ENCODE peak calls at places on chromosomes 12 and 14, in nine cellular contexts. One of them, this sample, is unnamed.

GRCh38 chr12:67358686-67359374 is 89.7 kb downstream of the CAND1 start:
- DNase-seq in PC-3: no peak
- DNase-seq in epithelial cell of esophagus: no peak
- DNase-seq in fibroblast of pulmonary artery: peak
- DNase-seq in kidney epithelial cell: peak
- DNase-seq in HFF-Myc: no peak
- DNase-seq in cardiac muscle cell: no peak
- DNase-seq in colonic mucosa: no peak
- DNase-seq in GM10248: no peak
- DNase-seq in this sample: no peak

GRCh38 chr12:49227701-49228100 is 37.2 kb upstream of the TUBA1C start:
- DNase-seq in fibroblast of pulmonary artery: no peak
- DNase-seq in cardiac muscle cell: no peak
- DNase-seq in epithelial cell of esophagus: no peak
- DNase-seq in GM10248: no peak
- DNase-seq in HFF-Myc: no peak
- DNase-seq in colonic mucosa: no peak
- DNase-seq in kidney epithelial cell: no peak
- DNase-seq in PC-3: no peak
- DNase-seq in this sample: no peak

GRCh38 chr14:65403231-65403630 is 9.3 kb upstream of the FUT8 start:
- DNase-seq in PC-3: peak
- DNase-seq in epithelial cell of esophagus: peak
- DNase-seq in fibroblast of pulmonary artery: peak
- DNase-seq in GM10248: no peak
- DNase-seq in kidney epithelial cell: no peak
- DNase-seq in colonic mucosa: no peak
- DNase-seq in cardiac muscle cell: no peak
- DNase-seq in HFF-Myc: no peak
- DNase-seq in this sample: no peak

GRCh38 chr12:82019533-82019932 is 260.4 kb upstream of the PPFIA2 start:
- DNase-seq in GM10248: no peak
- DNase-seq in fibroblast of pulmonary artery: peak
- DNase-seq in kidney epithelial cell: no peak
- DNase-seq in HFF-Myc: no peak
- DNase-seq in cardiac muscle cell: no peak
- DNase-seq in colonic mucosa: no peak
- DNase-seq in epithelial cell of esophagus: peak
- DNase-seq in PC-3: no peak
- DNase-seq in this sample: no peak

GRCh38 chr14:61489932-61490331 is 168.6 kb downstream of the PRKCH start:
- DNase-seq in HFF-Myc: no peak
- DNase-seq in fibroblast of pulmonary artery: no peak
- DNase-seq in epithelial cell of esophagus: no peak
- DNase-seq in kidney epithelial cell: no peak
- DNase-seq in cardiac muscle cell: no peak
- DNase-seq in GM10248: no peak
- DNase-seq in colonic mucosa: no peak
- DNase-seq in PC-3: peak
- DNase-seq in this sample: no peak

GRCh38 chr12:34296143-34297041 is 274.1 kb downstream of the ALG10 start:
- DNase-seq in colonic mucosa: no peak
- DNase-seq in epithelial cell of esophagus: no peak
- DNase-seq in fibroblast of pulmonary artery: no peak
- DNase-seq in PC-3: no peak
- DNase-seq in GM10248: no peak
- DNase-seq in kidney epithelial cell: no peak
- DNase-seq in cardiac muscle cell: no peak
- DNase-seq in HFF-Myc: no peak
- DNase-seq in this sample: no peak

GRCh38 chr12:74476234-74476633 is 61.4 kb upstream of the ATXN7L3B start:
- DNase-seq in colonic mucosa: no peak
- DNase-seq in PC-3: no peak
- DNase-seq in cardiac muscle cell: no peak
- DNase-seq in GM10248: no peak
- DNase-seq in epithelial cell of esophagus: no peak
- DNase-seq in HFF-Myc: no peak
- DNase-seq in kidney epithelial cell: no peak
- DNase-seq in fibroblast of pulmonary artery: no peak
- DNase-seq in this sample: no peak

GRCh38 chr12:57487597-57488396 is at the start of gene MARS1:
- DNase-seq in GM10248: peak
- DNase-seq in PC-3: peak
- DNase-seq in HFF-Myc: peak
- DNase-seq in colonic mucosa: peak
- DNase-seq in cardiac muscle cell: peak
- DNase-seq in fibroblast of pulmonary artery: peak
- DNase-seq in epithelial cell of esophagus: peak
- DNase-seq in kidney epithelial cell: peak
- DNase-seq in this sample: peak

GRCh38 chr12:27822076-27822712 is 42.2 kb upstream of the MANSC4 start:
- DNase-seq in HFF-Myc: peak
- DNase-seq in colonic mucosa: no peak
- DNase-seq in epithelial cell of esophagus: peak
- DNase-seq in PC-3: peak
- DNase-seq in kidney epithelial cell: peak
- DNase-seq in cardiac muscle cell: no peak
- DNase-seq in GM10248: peak
- DNase-seq in fibroblast of pulmonary artery: peak
- DNase-seq in this sample: no peak

GRCh38 chr14:93952829-93953228 is 23.5 kb downstream of the ASB2 start:
- DNase-seq in cardiac muscle cell: no peak
- DNase-seq in epithelial cell of esophagus: no peak
- DNase-seq in GM10248: no peak
- DNase-seq in kidney epithelial cell: no peak
- DNase-seq in fibroblast of pulmonary artery: no peak
- DNase-seq in colonic mucosa: no peak
- DNase-seq in PC-3: no peak
- DNase-seq in HFF-Myc: no peak
- DNase-seq in this sample: no peak

GRCh38 chr14:93953739-93954515 is 22.4 kb downstream of the ASB2 start:
- DNase-seq in cardiac muscle cell: no peak
- DNase-seq in fibroblast of pulmonary artery: no peak
- DNase-seq in kidney epithelial cell: no peak
- DNase-seq in GM10248: no peak
- DNase-seq in colonic mucosa: no peak
- DNase-seq in epithelial cell of esophagus: no peak
- DNase-seq in PC-3: no peak
- DNase-seq in HFF-Myc: no peak
- DNase-seq in this sample: no peak

GRCh38 chr14:93954516-93954830 is 21.9 kb downstream of the ASB2 start:
- DNase-seq in epithelial cell of esophagus: no peak
- DNase-seq in HFF-Myc: no peak
- DNase-seq in PC-3: no peak
- DNase-seq in fibroblast of pulmonary artery: no peak
- DNase-seq in kidney epithelial cell: no peak
- DNase-seq in GM10248: no peak
- DNase-seq in cardiac muscle cell: peak
- DNase-seq in colonic mucosa: no peak
- DNase-seq in this sample: no peak

GRCh38 chr14:93951798-93952540 is 24.4 kb downstream of the ASB2 start:
- DNase-seq in HFF-Myc: no peak
- DNase-seq in kidney epithelial cell: no peak
- DNase-seq in epithelial cell of esophagus: no peak
- DNase-seq in GM10248: no peak
- DNase-seq in colonic mucosa: no peak
- DNase-seq in fibroblast of pulmonary artery: no peak
- DNase-seq in PC-3: no peak
- DNase-seq in cardiac muscle cell: no peak
- DNase-seq in this sample: no peak

GRCh38 chr14:93953263-93953662 is 23.1 kb downstream of the ASB2 start:
- DNase-seq in cardiac muscle cell: peak
- DNase-seq in PC-3: no peak
- DNase-seq in HFF-Myc: no peak
- DNase-seq in colonic mucosa: no peak
- DNase-seq in epithelial cell of esophagus: no peak
- DNase-seq in GM10248: no peak
- DNase-seq in kidney epithelial cell: no peak
- DNase-seq in fibroblast of pulmonary artery: no peak
- DNase-seq in this sample: no peak
- TF ChIP-seq CTCF in cardiac muscle cell: peak
- TF ChIP-seq CTCF in PC-3: no peak
- TF ChIP-seq CTCF in HFF-Myc: no peak
- TF ChIP-seq CTCF in colonic mucosa: no peak
- TF ChIP-seq CTCF in epithelial cell of esophagus: no peak
- TF ChIP-seq CTCF in GM10248: peak
- TF ChIP-seq CTCF in kidney epithelial cell: no peak
- TF ChIP-seq CTCF in fibroblast of pulmonary artery: peak
- TF ChIP-seq CTCF in this sample: no peak

GRCh38 chr14:23528555-23528954 is 23.0 kb downstream of the ZFHX2 start:
- DNase-seq in PC-3: peak
- DNase-seq in kidney epithelial cell: no peak
- DNase-seq in epithelial cell of esophagus: peak
- DNase-seq in colonic mucosa: no peak
- DNase-seq in fibroblast of pulmonary artery: no peak
- DNase-seq in GM10248: no peak
- DNase-seq in HFF-Myc: no peak
- DNase-seq in cardiac muscle cell: no peak
- DNase-seq in this sample: no peak
- TF ChIP-seq CTCF in PC-3: peak
- TF ChIP-seq CTCF in kidney epithelial cell: peak
- TF ChIP-seq CTCF in epithelial cell of esophagus: peak
- TF ChIP-seq CTCF in colonic mucosa: no peak
- TF ChIP-seq CTCF in fibroblast of pulmonary artery: peak
- TF ChIP-seq CTCF in GM10248: no peak
- TF ChIP-seq CTCF in HFF-Myc: peak
- TF ChIP-seq CTCF in cardiac muscle cell: peak
- TF ChIP-seq CTCF in this sample: peak

GRCh38 chr14:103109789-103110415 is 13.4 kb upstream of the TNFAIP2 start:
- DNase-seq in HFF-Myc: peak
- DNase-seq in PC-3: peak
- DNase-seq in colonic mucosa: no peak
- DNase-seq in kidney epithelial cell: peak
- DNase-seq in cardiac muscle cell: no peak
- DNase-seq in epithelial cell of esophagus: no peak
- DNase-seq in fibroblast of pulmonary artery: peak
- DNase-seq in GM10248: no peak
- DNase-seq in this sample: no peak

GRCh38 chr14:103107455-103107854 is 12.9 kb downstream of the EXOC3L4 start:
- DNase-seq in fibroblast of pulmonary artery: no peak
- DNase-seq in kidney epithelial cell: no peak
- DNase-seq in GM10248: no peak
- DNase-seq in colonic mucosa: no peak
- DNase-seq in epithelial cell of esophagus: no peak
- DNase-seq in HFF-Myc: no peak
- DNase-seq in PC-3: no peak
- DNase-seq in cardiac muscle cell: no peak
- DNase-seq in this sample: no peak

GRCh38 chr14:103107941-103108748 is 13.6 kb downstream of the EXOC3L4 start:
- DNase-seq in HFF-Myc: no peak
- DNase-seq in fibroblast of pulmonary artery: no peak
- DNase-seq in GM10248: no peak
- DNase-seq in cardiac muscle cell: no peak
- DNase-seq in PC-3: no peak
- DNase-seq in kidney epithelial cell: no peak
- DNase-seq in colonic mucosa: no peak
- DNase-seq in epithelial cell of esophagus: no peak
- DNase-seq in this sample: no peak

GRCh38 chr14:103110681-103111296 is 12.5 kb upstream of the TNFAIP2 start:
- DNase-seq in kidney epithelial cell: no peak
- DNase-seq in GM10248: no peak
- DNase-seq in cardiac muscle cell: no peak
- DNase-seq in fibroblast of pulmonary artery: no peak
- DNase-seq in HFF-Myc: no peak
- DNase-seq in colonic mucosa: no peak
- DNase-seq in epithelial cell of esophagus: no peak
- DNase-seq in PC-3: no peak
- DNase-seq in this sample: no peak

DNA sequence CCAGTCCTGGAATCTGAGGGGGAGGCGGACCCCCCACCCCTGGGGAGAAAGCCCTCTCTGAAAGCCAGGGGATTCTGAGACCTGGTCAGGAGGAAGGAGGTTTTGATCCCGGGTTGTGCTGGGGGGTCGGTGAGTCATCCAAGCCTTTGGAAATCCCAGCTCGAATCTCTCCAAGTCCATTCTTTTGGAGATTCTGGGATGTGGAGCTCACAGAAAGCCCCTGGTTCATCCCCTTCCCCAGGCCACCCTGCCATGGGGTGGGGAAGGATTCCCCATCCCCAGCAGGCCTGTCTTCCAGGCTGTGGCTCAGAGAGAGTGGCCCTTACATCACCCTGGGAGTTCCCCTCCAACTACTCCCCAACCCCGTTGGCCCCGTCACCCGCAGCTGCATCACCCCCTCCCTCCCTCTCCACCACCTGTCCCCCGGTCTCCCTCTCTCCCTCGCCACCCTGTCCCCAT is 14.3 kb downstream of the EXOC3L4 start:
- DNase-seq in fibroblast of pulmonary artery: no peak
- DNase-seq in colonic mucosa: no peak
- DNase-seq in kidney epithelial cell: no peak
- DNase-seq in cardiac muscle cell: no peak
- DNase-seq in epithelial cell of esophagus: no peak
- DNase-seq in GM10248: peak
- DNase-seq in PC-3: no peak
- DNase-seq in HFF-Myc: no peak
- DNase-seq in this sample: no peak
- TF ChIP-seq CTCF in fibroblast of pulmonary artery: no peak
- TF ChIP-seq CTCF in colonic mucosa: no peak
- TF ChIP-seq CTCF in kidney epithelial cell: no peak
- TF ChIP-seq CTCF in cardiac muscle cell: no peak
- TF ChIP-seq CTCF in epithelial cell of esophagus: no peak
- TF ChIP-seq CTCF in GM10248: no peak
- TF ChIP-seq CTCF in PC-3: no peak
- TF ChIP-seq CTCF in HFF-Myc: no peak
- TF ChIP-seq CTCF in this sample: no peak

GRCh38 chr12:14564336-14564959 is 3.2 kb downstream of the PLBD1 start:
- DNase-seq in colonic mucosa: no peak
- DNase-seq in GM10248: no peak
- DNase-seq in HFF-Myc: no peak
- DNase-seq in cardiac muscle cell: no peak
- DNase-seq in fibroblast of pulmonary artery: no peak
- DNase-seq in kidney epithelial cell: no peak
- DNase-seq in PC-3: no peak
- DNase-seq in epithelial cell of esophagus: peak
- DNase-seq in this sample: no peak

GRCh38 chr12:14571779-14572178 is 4.1 kb upstream of the PLBD1 start:
- DNase-seq in fibroblast of pulmonary artery: no peak
- DNase-seq in colonic mucosa: no peak
- DNase-seq in PC-3: no peak
- DNase-seq in kidney epithelial cell: no peak
- DNase-seq in cardiac muscle cell: no peak
- DNase-seq in epithelial cell of esophagus: no peak
- DNase-seq in GM10248: no peak
- DNase-seq in HFF-Myc: no peak
- DNase-seq in this sample: no peak

GRCh38 chr12:14563051-14563450 is 4.6 kb downstream of the PLBD1 start:
- DNase-seq in HFF-Myc: no peak
- DNase-seq in GM10248: no peak
- DNase-seq in kidney epithelial cell: no peak
- DNase-seq in colonic mucosa: peak
- DNase-seq in PC-3: no peak
- DNase-seq in fibroblast of pulmonary artery: no peak
- DNase-seq in epithelial cell of esophagus: no peak
- DNase-seq in cardiac muscle cell: no peak
- DNase-seq in this sample: no peak

GRCh38 chr12:14570231-14570630 is 2.5 kb upstream of the PLBD1 start:
- DNase-seq in colonic mucosa: no peak
- DNase-seq in fibroblast of pulmonary artery: no peak
- DNase-seq in cardiac muscle cell: no peak
- DNase-seq in PC-3: no peak
- DNase-seq in epithelial cell of esophagus: no peak
- DNase-seq in GM10248: no peak
- DNase-seq in HFF-Myc: no peak
- DNase-seq in kidney epithelial cell: no peak
- DNase-seq in this sample: no peak

GRCh38 chr12:14567311-14568195 is at the start of gene PLBD1:
- DNase-seq in cardiac muscle cell: peak
- DNase-seq in PC-3: peak
- DNase-seq in colonic mucosa: peak
- DNase-seq in HFF-Myc: no peak
- DNase-seq in kidney epithelial cell: no peak
- DNase-seq in fibroblast of pulmonary artery: peak
- DNase-seq in GM10248: peak
- DNase-seq in epithelial cell of esophagus: peak
- DNase-seq in this sample: peak
- TF ChIP-seq CTCF in cardiac muscle cell: no peak
- TF ChIP-seq CTCF in PC-3: no peak
- TF ChIP-seq CTCF in colonic mucosa: no peak
- TF ChIP-seq CTCF in HFF-Myc: no peak
- TF ChIP-seq CTCF in kidney epithelial cell: no peak
- TF ChIP-seq CTCF in fibroblast of pulmonary artery: no peak
- TF ChIP-seq CTCF in GM10248: peak
- TF ChIP-seq CTCF in epithelial cell of esophagus: no peak
- TF ChIP-seq CTCF in this sample: no peak

This sample was measured in neural crest cell.